ENCODE peak calls at places on chromosomes 2 and 18, in six cellular contexts. T is fibroblast of lung, G is A549, L is upper lobe of left lung, Y is colonic mucosa, P is WERI-Rb-1. I is an unnamed sample.

GRCh38 chr2:157246212-157247067 is 11.1 kb upstream of the GALNT5 start:
- DNase-seq in T (peak), G (peak), L (no peak), Y (no peak), P (no peak), I (no peak)

GRCh38 chr2:25879133-25879730 is 945 bp upstream of the ASXL2 start:
- DNase-seq in T (peak), G (peak), L (no peak), Y (no peak), P (no peak), I (no peak)

GRCh38 chr2:43559391-43560230 is 36.2 kb downstream of the THADA start:
- DNase-seq in T (no peak), G (no peak), L (no peak), Y (no peak), P (no peak), I (no peak)

GRCh38 chr2:156294945-156295580 is 37.5 kb downstream of the NR4A2 start:
- DNase-seq in T (no peak), G (no peak), L (no peak), Y (no peak), P (no peak), I (no peak)

GRCh38 chr2:221337957-221338685 is 234.0 kb downstream of the EPHA4 start:
- DNase-seq in T (no peak), G (no peak), L (no peak), Y (no peak), P (no peak), I (no peak)

GRCh38 chr2:165055081-165055879 is 100.0 kb upstream of the SLC38A11 start:
- DNase-seq in T (no peak), G (peak), L (no peak), Y (no peak), P (no peak), I (no peak)

GRCh38 chr2:158025263-158025996 is 76.2 kb upstream of the UPP2 start:
- DNase-seq in T (peak), G (no peak), L (peak), Y (no peak), P (no peak), I (peak)

GRCh38 chr18:79242246-79242645 is 153.5 kb upstream of the NFATC1 start:
- DNase-seq in T (no peak), G (no peak), L (no peak), Y (no peak), P (no peak), I (no peak)

GRCh38 chr2:131056204-131056975 is 36.9 kb downstream of the FAM168B start:
- DNase-seq in T (no peak), G (no peak), L (no peak), Y (no peak), P (no peak), I (no peak)

GRCh38 chr2:22995576-22995975 is 389.4 kb upstream of the KLHL29 start:
- DNase-seq in T (no peak), G (no peak), L (no peak), Y (no peak), P (peak), I (peak)

GRCh38 chr2:22992446-22992845 is 392.5 kb upstream of the KLHL29 start:
- DNase-seq in T (no peak), G (no peak), L (no peak), Y (no peak), P (no peak), I (no peak)

DNA sequence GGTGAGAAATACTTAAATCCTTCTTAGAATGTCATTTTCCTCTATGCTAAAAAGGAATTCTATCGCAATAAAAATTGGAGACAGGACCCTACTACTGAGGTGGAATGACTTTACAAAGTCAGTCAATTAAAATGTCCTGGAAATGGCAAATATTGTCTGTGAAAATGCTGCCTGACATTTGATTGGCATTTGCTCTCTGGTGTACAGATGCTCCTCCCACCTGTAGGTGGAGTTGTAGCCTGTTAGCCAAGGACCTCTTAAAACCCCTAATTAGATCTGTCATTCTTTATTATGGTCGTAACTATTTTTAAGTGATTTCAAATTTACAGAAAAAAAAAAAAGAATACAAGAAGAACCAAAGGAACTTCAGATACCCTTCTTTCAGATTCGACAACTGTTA is 393.1 kb upstream of the KLHL29 start:
- DNase-seq in T (no peak), G (no peak), L (no peak), Y (no peak), P (no peak), I (no peak)
- TF ChIP-seq CTCF in T (no peak), G (no peak), L (no peak), Y (no peak), P (peak), I (peak)

DNA sequence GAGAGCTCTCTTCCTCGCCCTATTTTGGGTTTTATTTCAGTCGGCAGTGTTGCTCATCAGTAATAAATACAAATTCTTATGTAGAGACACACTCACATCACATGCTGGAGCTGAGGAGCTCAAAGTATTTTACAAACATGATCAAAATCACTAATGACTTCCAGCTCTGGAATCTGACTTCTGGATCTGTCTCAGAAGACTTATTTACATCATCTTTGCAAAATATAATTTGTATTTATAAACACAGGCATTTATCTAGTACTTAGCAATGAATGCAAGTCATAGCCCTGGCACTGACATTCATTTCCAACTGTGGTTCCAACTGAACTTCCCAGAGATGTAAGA is 327.1 kb downstream of the NCKAP5 start:
- DNase-seq in T (peak), G (no peak), L (no peak), Y (no peak), P (no peak), I (no peak)
- H3K4me3 ChIP-seq in T (peak), G (no peak), L (no peak), Y (no peak), P (no peak), I (no peak)

GRCh38 chr2:98880266-98881152 is 55.5 kb downstream of the CRACDL start:
- DNase-seq in T (no peak), G (no peak), L (no peak), Y (no peak), P (peak), I (no peak)
- TF ChIP-seq CTCF in T (no peak), G (no peak), L (no peak), Y (no peak), P (peak), I (no peak)

DNA sequence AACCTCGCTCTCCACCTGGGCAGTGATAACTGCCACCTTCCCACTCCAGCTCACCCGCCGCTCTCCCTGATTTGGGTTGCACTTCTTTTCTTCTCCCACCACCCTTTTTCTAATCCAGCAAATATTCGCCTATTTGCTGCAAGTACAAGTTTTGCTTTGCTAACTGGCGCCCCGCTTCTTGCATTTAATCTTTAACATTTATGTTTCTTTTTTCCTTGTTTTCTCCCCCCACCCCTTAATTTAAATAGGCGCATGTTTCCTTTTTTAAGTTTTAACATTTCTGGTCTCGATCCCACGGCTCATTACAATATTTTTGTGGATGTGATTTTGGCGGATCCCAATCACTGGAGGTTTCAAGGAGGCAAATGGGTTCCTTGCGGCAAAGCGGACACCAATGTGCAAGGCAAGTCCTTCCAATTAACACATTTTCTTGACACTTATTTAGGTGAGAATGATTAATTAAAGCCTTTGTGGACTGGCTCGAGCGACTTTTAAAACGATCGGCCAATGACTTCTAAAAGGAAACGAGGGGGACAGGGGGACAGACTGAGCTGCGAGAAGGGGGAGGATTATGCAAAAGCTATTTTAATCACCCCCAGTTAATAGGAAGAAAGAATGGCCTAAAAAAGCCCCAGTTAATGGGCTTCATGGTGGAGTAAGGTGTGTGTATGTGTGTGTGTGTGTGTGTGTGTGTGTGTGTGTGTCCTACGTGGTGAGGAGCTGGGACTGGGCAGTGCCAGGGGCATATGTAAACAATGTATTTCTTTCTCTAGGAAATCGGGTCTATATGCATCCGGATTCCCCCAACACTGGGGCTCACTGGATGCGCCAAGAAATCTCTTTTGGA is 1.6 kb downstream of the TBR1 start:
- DNase-seq in T (no peak), G (no peak), L (no peak), Y (no peak), P (no peak), I (no peak)
- H3K4me3 ChIP-seq in T (no peak), G (peak), L (no peak), Y (no peak), P (no peak), I (no peak)

DNA sequence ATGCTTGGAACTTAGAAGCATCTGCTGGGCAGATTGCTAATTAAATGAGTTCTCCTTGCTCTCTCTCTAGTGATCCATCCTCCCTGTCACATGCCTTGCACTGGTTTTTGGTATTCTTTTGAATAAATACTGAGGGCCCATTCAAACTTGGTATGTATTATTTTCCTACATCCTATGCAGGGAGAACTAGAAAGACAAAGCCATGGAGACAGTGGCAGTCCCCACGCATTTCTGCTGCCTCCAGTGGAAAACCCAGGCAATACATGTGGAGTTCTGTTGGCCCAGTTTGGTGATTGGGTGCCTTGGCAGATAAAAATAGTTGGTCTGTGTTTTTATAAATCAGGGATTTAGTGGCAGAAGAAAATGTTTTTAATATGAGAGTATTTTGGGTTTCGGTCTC is 68.7 kb downstream of the DIS3L2 start:
- DNase-seq in T (no peak), G (peak), L (no peak), Y (no peak), P (peak), I (no peak)
- TF ChIP-seq CTCF in T (no peak), G (no peak), L (peak), Y (no peak), P (peak), I (peak)

DNA sequence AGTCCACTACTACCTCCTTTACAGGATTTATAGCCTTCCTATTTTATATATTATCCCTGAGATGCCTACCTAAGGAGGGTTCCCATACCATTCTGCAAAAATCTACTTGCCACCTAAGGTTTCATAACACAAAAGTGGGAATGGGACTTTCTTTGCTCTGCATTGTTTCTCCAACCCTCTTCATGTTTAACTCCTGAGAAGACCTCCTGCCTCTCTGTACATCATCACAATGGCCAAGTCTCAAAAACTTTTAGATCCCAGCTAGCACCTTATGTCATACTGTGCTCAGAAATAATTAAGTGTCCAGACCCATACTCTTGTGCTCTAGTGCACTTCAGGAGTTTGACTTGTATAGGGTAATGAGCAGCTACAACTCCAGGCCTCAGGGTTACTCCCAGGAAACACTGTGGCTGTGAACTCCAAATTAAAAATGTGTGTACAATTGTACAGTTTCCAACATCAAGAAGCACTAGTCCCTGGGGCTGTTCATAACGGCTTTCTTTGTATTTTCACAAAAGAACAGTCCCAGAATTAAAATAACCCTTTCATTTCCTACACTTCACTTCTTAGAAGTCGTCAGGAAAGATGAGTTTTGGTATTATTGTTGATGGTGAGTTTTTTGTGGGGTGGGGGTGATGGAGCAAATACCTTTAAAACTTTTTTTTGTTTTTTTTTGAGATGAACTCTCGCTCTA is 39.4 kb downstream of the METAP1D start:
- DNase-seq in T (no peak), G (no peak), L (no peak), Y (no peak), P (no peak), I (no peak)
- H3K4me3 ChIP-seq in T (no peak), G (no peak), L (no peak), Y (no peak), P (no peak), I (no peak)

GRCh38 chr2:6215053-6215452 is 522.9 kb downstream of the SOX11 start:
- DNase-seq in T (no peak), G (no peak), L (no peak), Y (no peak), P (no peak), I (no peak)

GRCh38 chr2:6213056-6213780 is 521.0 kb downstream of the SOX11 start:
- DNase-seq in T (no peak), G (no peak), L (peak), Y (no peak), P (no peak), I (no peak)

GRCh38 chr2:6216234-6216633 is 524.0 kb downstream of the SOX11 start:
- DNase-seq in T (no peak), G (no peak), L (no peak), Y (no peak), P (no peak), I (no peak)

GRCh38 chr2:6212516-6212915 is 520.3 kb downstream of the SOX11 start:
- DNase-seq in T (no peak), G (no peak), L (peak), Y (no peak), P (no peak), I (no peak)

DNA sequence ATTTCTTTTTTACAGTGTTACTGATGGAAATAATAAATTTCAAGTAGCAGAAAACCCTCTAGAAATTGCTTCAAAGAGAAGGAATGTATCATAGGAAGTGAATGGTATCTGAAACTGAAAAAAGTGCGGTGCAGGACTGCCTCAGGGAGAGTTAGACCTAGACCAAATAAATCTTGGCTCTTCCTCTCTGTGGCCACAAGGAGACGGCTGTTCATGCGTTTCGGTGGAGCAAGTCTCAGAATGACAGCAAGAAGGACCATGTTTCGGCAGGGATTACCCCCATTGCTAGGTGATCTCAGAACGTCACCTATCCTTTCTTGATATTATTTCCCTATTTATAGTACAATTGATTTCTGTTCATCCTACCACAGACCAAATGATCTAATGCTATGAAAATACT is 522.3 kb downstream of the SOX11 start:
- DNase-seq in T (no peak), G (peak), L (no peak), Y (no peak), P (no peak), I (no peak)
- TF ChIP-seq CTCF in T (no peak), G (no peak), L (no peak), Y (no peak), P (no peak), I (no peak)

I was measured in BE2C.